ENCODE peak calls at places on chromosomes 6 and 20, in five cellular contexts. J, L, A, E and X are unnamed samples.

GRCh38 chr6:161080263-161080970 is 88.8 kb downstream of the MAP3K4 start:
- DNase-seq in J (no peak), L (no peak), A (no peak), E (no peak), X (no peak)

GRCh38 chr6:112044856-112045255 is 9.0 kb upstream of the CCN6 start:
- DNase-seq in J (no peak), L (no peak), A (no peak), E (no peak), X (no peak)

GRCh38 chr20:31550099-31550498 is 35.9 kb downstream of the HM13 start:
- DNase-seq in J (no peak), L (no peak), A (no peak), E (no peak), X (no peak)

GRCh38 chr20:1331101-1331500 is 2.2 kb upstream of the SDCBP2 start:
- DNase-seq in J (no peak), L (no peak), A (no peak), E (no peak), X (no peak)

GRCh38 chr6:106138151-106138550 is 52.0 kb downstream of the PRDM1 start:
- DNase-seq in J (no peak), L (no peak), A (no peak), E (no peak), X (no peak)

GRCh38 chr6:10141756-10142443 is 273.0 kb downstream of the TFAP2A start:
- DNase-seq in J (no peak), L (no peak), A (peak), E (no peak), X (no peak)

GRCh38 chr6:17656092-17656491 is 50.6 kb downstream of the NUP153 start:
- DNase-seq in J (no peak), L (no peak), A (peak), E (no peak), X (no peak)

GRCh38 chr6:137147195-137147594 is 26.2 kb downstream of the IL22RA2 start:
- DNase-seq in J (no peak), L (no peak), A (no peak), E (no peak), X (no peak)

GRCh38 chr6:111888928-111889696 is 15.9 kb upstream of the FYN start:
- DNase-seq in J (peak), L (peak), A (peak), E (no peak), X (no peak)

GRCh38 chr6:87731818-87732661 is 30.0 kb upstream of the AKIRIN2 start:
- DNase-seq in J (no peak), L (no peak), A (peak), E (no peak), X (peak)

GRCh38 chr6:29858006-29858405 is 30.4 kb downstream of the HLA-G start:
- DNase-seq in J (no peak), L (no peak), A (no peak), E (no peak), X (no peak)

GRCh38 chr6:137968901-137969300 is 101.8 kb downstream of the TNFAIP3 start:
- DNase-seq in J (no peak), L (no peak), A (no peak), E (no peak), X (peak)